ENCODE peak calls at places on chromosome 7, in five cellular contexts. One of them, this sample, is unnamed.

GRCh38 chr7:112668561-112668960 is 121.6 kb downstream of the TMEM168 start:
- DNase-seq in brain microvascular endothelial cell: no peak
- DNase-seq in cardiac muscle cell: no peak
- DNase-seq in left lung: no peak
- DNase-seq in IMR-90: no peak
- DNase-seq in this sample: no peak

GRCh38 chr7:52944916-52945315 is 90.5 kb upstream of the POM121L12 start:
- DNase-seq in brain microvascular endothelial cell: no peak
- DNase-seq in cardiac muscle cell: no peak
- DNase-seq in left lung: no peak
- DNase-seq in IMR-90: no peak
- DNase-seq in this sample: no peak

GRCh38 chr7:96992624-96993452 is 12.5 kb upstream of the DLX6 start:
- DNase-seq in brain microvascular endothelial cell: no peak
- DNase-seq in cardiac muscle cell: no peak
- DNase-seq in left lung: no peak
- DNase-seq in IMR-90: no peak
- DNase-seq in this sample: no peak

GRCh38 chr7:12578930-12579640 is 8.6 kb downstream of the SCIN start:
- DNase-seq in brain microvascular endothelial cell: no peak
- DNase-seq in cardiac muscle cell: no peak
- DNase-seq in left lung: no peak
- DNase-seq in IMR-90: no peak
- DNase-seq in this sample: no peak

GRCh38 chr7:91082038-91082437 is 182.2 kb upstream of the FZD1 start:
- DNase-seq in brain microvascular endothelial cell: no peak
- DNase-seq in cardiac muscle cell: no peak
- DNase-seq in left lung: no peak
- DNase-seq in IMR-90: peak; percentile 73
- DNase-seq in this sample: no peak

GRCh38 chr7:1934017-1934416 is 263.9 kb downstream of the ELFN1 start:
- DNase-seq in brain microvascular endothelial cell: no peak
- DNase-seq in cardiac muscle cell: no peak
- DNase-seq in left lung: peak; percentile 69
- DNase-seq in IMR-90: no peak
- DNase-seq in this sample: no peak

GRCh38 chr7:19016140-19016539 is 101.3 kb downstream of the TWIST1 start:
- DNase-seq in brain microvascular endothelial cell: peak; percentile 90
- DNase-seq in cardiac muscle cell: no peak
- DNase-seq in left lung: no peak
- DNase-seq in IMR-90: peak; percentile 80
- DNase-seq in this sample: no peak

GRCh38 chr7:14233026-14233897 is 243.8 kb upstream of the ETV1 start:
- DNase-seq in brain microvascular endothelial cell: peak; percentile 72
- DNase-seq in cardiac muscle cell: no peak
- DNase-seq in left lung: no peak
- DNase-seq in IMR-90: peak; percentile 56
- DNase-seq in this sample: no peak

GRCh38 chr7:37394158-37394557 is 54.5 kb downstream of the ELMO1 start:
- DNase-seq in brain microvascular endothelial cell: no peak
- DNase-seq in cardiac muscle cell: no peak
- DNase-seq in left lung: no peak
- DNase-seq in IMR-90: no peak
- DNase-seq in this sample: no peak

GRCh38 chr7:30845426-30846135 is 66.1 kb upstream of the AQP1 start:
- DNase-seq in brain microvascular endothelial cell: no peak
- DNase-seq in cardiac muscle cell: no peak
- DNase-seq in left lung: peak; percentile 83
- DNase-seq in IMR-90: peak; percentile 65
- DNase-seq in this sample: no peak

GRCh38 chr7:70051726-70052125 is 453.5 kb downstream of the AUTS2 start:
- DNase-seq in brain microvascular endothelial cell: no peak
- DNase-seq in cardiac muscle cell: no peak
- DNase-seq in left lung: no peak
- DNase-seq in IMR-90: no peak
- DNase-seq in this sample: no peak

GRCh38 chr7:11665381-11665780 is 166.6 kb downstream of the THSD7A start:
- DNase-seq in brain microvascular endothelial cell: no peak
- DNase-seq in cardiac muscle cell: no peak
- DNase-seq in left lung: no peak
- DNase-seq in IMR-90: no peak
- DNase-seq in this sample: no peak

GRCh38 chr7:149016876-149017275 is 11.4 kb downstream of the PDIA4 start:
- DNase-seq in brain microvascular endothelial cell: no peak
- DNase-seq in cardiac muscle cell: no peak
- DNase-seq in left lung: no peak
- DNase-seq in IMR-90: no peak
- DNase-seq in this sample: no peak

GRCh38 chr7:84549409-84549808 is 354.8 kb upstream of the SEMA3A start:
- DNase-seq in brain microvascular endothelial cell: no peak
- DNase-seq in cardiac muscle cell: no peak
- DNase-seq in left lung: no peak
- DNase-seq in IMR-90: peak; percentile 5
- DNase-seq in this sample: peak; percentile 16

GRCh38 chr7:51376420-51377092 is 59.9 kb upstream of the COBL start:
- DNase-seq in brain microvascular endothelial cell: peak; percentile 47
- DNase-seq in cardiac muscle cell: no peak
- DNase-seq in left lung: no peak
- DNase-seq in IMR-90: no peak
- DNase-seq in this sample: no peak

GRCh38 chr7:72334733-72335132 is 77.4 kb downstream of the CALN1 start:
- DNase-seq in brain microvascular endothelial cell: no peak
- DNase-seq in cardiac muscle cell: no peak
- DNase-seq in left lung: no peak
- DNase-seq in IMR-90: no peak
- DNase-seq in this sample: no peak

GRCh38 chr7:43758861-43759683 is 592 bp downstream of the BLVRA start:
- DNase-seq in brain microvascular endothelial cell: peak; percentile 9
- DNase-seq in cardiac muscle cell: peak; percentile 67
- DNase-seq in left lung: peak; percentile 90
- DNase-seq in IMR-90: peak; percentile 31
- DNase-seq in this sample: peak; percentile 52

GRCh38 chr7:112708236-112708635 is 82.0 kb downstream of the TMEM168 start:
- DNase-seq in brain microvascular endothelial cell: no peak
- DNase-seq in cardiac muscle cell: no peak
- DNase-seq in left lung: no peak
- DNase-seq in IMR-90: no peak
- DNase-seq in this sample: no peak

GRCh38 chr7:16758634-16759602 is 5.4 kb downstream of the TSPAN13 start:
- DNase-seq in brain microvascular endothelial cell: no peak
- DNase-seq in cardiac muscle cell: no peak
- DNase-seq in left lung: no peak
- DNase-seq in IMR-90: no peak
- DNase-seq in this sample: no peak

GRCh38 chr7:17770710-17771375 is 169.5 kb downstream of the SNX13 start:
- DNase-seq in brain microvascular endothelial cell: no peak
- DNase-seq in cardiac muscle cell: no peak
- DNase-seq in left lung: no peak
- DNase-seq in IMR-90: no peak
- DNase-seq in this sample: no peak

GRCh38 chr7:36487756-36488336 is 98.2 kb downstream of the ANLN start:
- DNase-seq in brain microvascular endothelial cell: peak; percentile 57
- DNase-seq in cardiac muscle cell: peak; percentile 65
- DNase-seq in left lung: no peak
- DNase-seq in IMR-90: peak; percentile 68
- DNase-seq in this sample: peak; percentile 24

DNA sequence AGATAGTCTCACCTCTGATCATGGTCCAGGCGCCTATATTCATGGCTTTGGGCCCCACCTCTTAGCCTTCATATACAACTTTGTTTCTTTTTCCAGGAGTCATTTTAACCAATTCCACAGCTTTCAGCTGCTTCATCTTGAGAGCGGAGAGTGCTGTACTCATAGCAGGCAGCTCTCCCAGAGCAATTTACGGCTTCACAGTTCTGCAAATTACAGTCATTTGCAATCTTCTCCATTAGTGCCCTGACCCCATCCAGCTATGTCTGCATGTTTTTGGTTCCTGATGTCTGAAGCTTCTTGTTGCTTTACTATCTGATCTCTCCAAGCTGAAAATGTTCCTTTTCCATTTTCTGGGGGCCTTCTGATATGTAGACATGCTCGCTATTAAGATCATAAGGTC is 18.0 kb upstream of the MEST start:
- DNase-seq in brain microvascular endothelial cell: no peak
- DNase-seq in cardiac muscle cell: no peak
- DNase-seq in left lung: no peak
- DNase-seq in IMR-90: no peak
- DNase-seq in this sample: no peak
- H3K4me3 ChIP-seq in brain microvascular endothelial cell: no peak overlapping the region
- H3K4me3 ChIP-seq in cardiac muscle cell: no peak overlapping the region
- H3K4me3 ChIP-seq in left lung: no peak overlapping the region
- H3K4me3 ChIP-seq in IMR-90: no peak overlapping the region
- H3K4me3 ChIP-seq in this sample: no peak overlapping the region

DNA sequence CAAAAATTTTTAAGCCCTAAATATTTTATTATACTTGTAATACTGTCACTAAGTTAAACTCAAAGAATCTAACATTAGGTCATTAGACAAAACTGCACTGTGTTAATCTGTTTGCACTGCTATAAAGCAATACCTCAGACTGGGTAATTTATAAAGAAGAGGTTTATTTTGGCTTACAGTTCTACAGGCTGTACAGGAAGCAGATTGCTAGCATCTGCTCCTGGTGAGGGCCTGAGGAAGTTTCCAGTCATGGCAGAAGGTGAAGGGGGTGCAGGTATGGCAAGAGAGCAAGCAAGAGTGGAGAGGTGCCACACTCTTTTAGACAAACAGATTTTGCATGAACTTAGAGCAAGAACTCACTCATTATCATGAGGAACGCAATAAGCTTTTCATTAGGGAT is 125.7 kb downstream of the IMMP2L start:
- DNase-seq in brain microvascular endothelial cell: no peak
- DNase-seq in cardiac muscle cell: no peak
- DNase-seq in left lung: no peak
- DNase-seq in IMR-90: no peak
- DNase-seq in this sample: no peak
- H3K27ac ChIP-seq in brain microvascular endothelial cell: no peak overlapping the region
- H3K27ac ChIP-seq in cardiac muscle cell: no peak overlapping the region
- H3K27ac ChIP-seq in left lung: no peak overlapping the region
- H3K27ac ChIP-seq in IMR-90: no peak overlapping the region
- H3K27ac ChIP-seq in this sample: no peak overlapping the region

GRCh38 chr7:23337374-23337773 is 38.2 kb downstream of the MALSU1 start:
- DNase-seq in brain microvascular endothelial cell: no peak
- DNase-seq in cardiac muscle cell: no peak
- DNase-seq in left lung: no peak
- DNase-seq in IMR-90: no peak
- DNase-seq in this sample: no peak
- H3K36me3 ChIP-seq in brain microvascular endothelial cell: peaks cover 32% of the 10 kb centered on the region
- H3K36me3 ChIP-seq in cardiac muscle cell: peaks cover 59% of the 10 kb centered on the region
- H3K36me3 ChIP-seq in left lung: no peaks in the 10 kb centered on the region
- H3K36me3 ChIP-seq in IMR-90: peaks cover 19% of the 10 kb centered on the region
- H3K36me3 ChIP-seq in this sample: peaks cover 89% of the 10 kb centered on the region

DNA sequence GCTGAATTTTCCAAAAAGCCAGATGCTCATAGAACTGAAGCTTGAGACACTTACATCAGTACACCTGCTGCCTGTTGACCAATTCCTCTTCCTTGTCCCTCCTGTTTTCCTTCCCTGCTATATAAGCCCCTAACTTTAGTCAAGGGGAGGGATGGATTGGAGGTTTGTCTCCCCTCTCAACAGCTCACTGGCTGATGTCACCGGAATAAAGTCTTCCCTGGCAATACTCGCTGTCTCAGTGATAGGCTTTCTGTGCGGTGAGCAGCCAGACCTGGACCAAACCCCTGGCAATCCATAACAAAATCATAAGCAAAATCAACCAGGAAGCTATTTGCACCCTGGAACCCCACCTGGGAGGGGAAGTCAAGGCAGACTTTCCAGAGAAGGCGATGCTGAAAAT is 929 bp upstream of the IRF5 start:
- DNase-seq in brain microvascular endothelial cell: no peak
- DNase-seq in cardiac muscle cell: no peak
- DNase-seq in left lung: no peak
- DNase-seq in IMR-90: no peak
- DNase-seq in this sample: no peak
- H3K4me3 ChIP-seq in brain microvascular endothelial cell: no peak overlapping the region
- H3K4me3 ChIP-seq in cardiac muscle cell: no peak overlapping the region
- H3K4me3 ChIP-seq in left lung: no peak overlapping the region
- H3K4me3 ChIP-seq in IMR-90: no peak overlapping the region
- H3K4me3 ChIP-seq in this sample: no peak overlapping the region

GRCh38 chr7:117143580-117143979 is 179.3 kb downstream of the WNT2 start:
- DNase-seq in brain microvascular endothelial cell: peak; percentile 29
- DNase-seq in cardiac muscle cell: no peak
- DNase-seq in left lung: no peak
- DNase-seq in IMR-90: peak; percentile 73
- DNase-seq in this sample: no peak
- H3K27ac ChIP-seq in brain microvascular endothelial cell: peak overlapping the region; percentile 9
- H3K27ac ChIP-seq in cardiac muscle cell: peak overlapping the region; percentile 39
- H3K27ac ChIP-seq in left lung: no peak overlapping the region
- H3K27ac ChIP-seq in IMR-90: no peak overlapping the region
- H3K27ac ChIP-seq in this sample: no peak overlapping the region